ENCODE peak calls at places on chromosomes 4 and X, in five cellular contexts. N, X, D, L and C are unnamed samples.

GRCh38 chr4:81715335-81715734 is 243.6 kb upstream of the RASGEF1B start:
- DNase-seq in X (no peak), D (no peak), L (no peak), N (no peak), C (no peak)

GRCh38 chr4:185137233-185137925 is 5.7 kb upstream of the SLC25A4 start:
- DNase-seq in N (no peak), X (no peak), L (no peak), D (no peak), C (no peak)

GRCh38 chr4:95215991-95216605 is 332.7 kb downstream of the UNC5C start:
- DNase-seq in N (no peak), X (no peak), L (no peak), D (no peak), C (no peak)

GRCh38 chrX:11435568-11435967 is 142.4 kb downstream of the AMELX start:
- DNase-seq in N (peak; percentile 73), X (no peak), D (no peak), L (no peak), C (no peak)

GRCh38 chrX:68868316-68868715 is 39.5 kb downstream of the EFNB1 start:
- DNase-seq in D (no peak), N (no peak), X (no peak), L (no peak), C (no peak)

GRCh38 chrX:31397119-31397518 is 325.3 kb upstream of the FTHL17 start:
- DNase-seq in D (no peak), N (peak; percentile 74), L (no peak), X (no peak), C (no peak)

GRCh38 chrX:38965883-38966282 is 164.6 kb downstream of the MID1IP1 start:
- DNase-seq in X (no peak), N (no peak), D (no peak), L (no peak), C (no peak)

GRCh38 chrX:85992811-85993229 is 54.5 kb downstream of the CHM start:
- DNase-seq in X (no peak), N (peak; percentile 7), D (no peak), L (no peak), C (no peak)

GRCh38 chr4:115723621-115724020 is 610.2 kb upstream of the NDST4 start:
- DNase-seq in N (no peak), X (no peak), D (no peak), L (no peak), C (no peak)

GRCh38 chr4:78308517-78308916 is 243.1 kb upstream of the ANXA3 start:
- DNase-seq in X (no peak), N (no peak), L (no peak), D (no peak), C (no peak)

GRCh38 chr4:134201216-134202098 is at the start of gene PABPC4L:
- DNase-seq in X (no peak), D (peak; percentile 40), L (peak; percentile 26), N (peak; percentile 53), C (no peak)

GRCh38 chrX:154325541-154325940 is 29.9 kb downstream of the TKTL1 start:
- DNase-seq in L (no peak), X (no peak), N (peak; percentile 43), D (no peak), C (no peak)

GRCh38 chr4:16264798-16265197 is 38.5 kb upstream of the TAPT1 start:
- DNase-seq in X (no peak), L (no peak), N (peak; percentile 51), D (no peak), C (no peak)

GRCh38 chr4:5941601-5942000 is 48.7 kb upstream of the CRMP1 start:
- DNase-seq in L (no peak), N (no peak), D (no peak), X (no peak), C (no peak)

GRCh38 chr4:159107203-159107921 is 4.5 kb downstream of the RAPGEF2 start:
- DNase-seq in D (no peak), L (no peak), N (peak; percentile 12), X (no peak), C (no peak)

GRCh38 chr4:83867221-83867620 is 331.3 kb downstream of the GPAT3 start:
- DNase-seq in D (no peak), L (no peak), N (no peak), X (no peak), C (no peak)

GRCh38 chr4:86895692-86896488 is 3.7 kb upstream of the C4orf36 start:
- DNase-seq in D (peak; percentile 18), L (no peak), N (peak; percentile 66), X (no peak), C (peak; percentile 84)

GRCh38 chr4:84031401-84031800 is 467.7 kb downstream of the NKX6-1 start:
- DNase-seq in N (no peak), D (no peak), L (no peak), X (no peak), C (no peak)

GRCh38 chrX:129634541-129634940 is 20.2 kb downstream of the APLN start:
- DNase-seq in L (no peak), N (no peak), X (peak; percentile 31), D (peak; percentile 46), C (no peak)

GRCh38 chrX:102958794-102959193 is 21.7 kb downstream of the RAB40AL start:
- DNase-seq in X (no peak), L (no peak), N (peak; percentile 37), D (no peak), C (no peak)

GRCh38 chr4:112280657-112281056 is 5.0 kb downstream of the TIFA start:
- DNase-seq in X (no peak), L (no peak), N (no peak), D (no peak), C (no peak)

GRCh38 chr4:53137468-53137867 is 228.4 kb downstream of the SCFD2 start:
- DNase-seq in L (no peak), X (no peak), D (no peak), N (no peak), C (no peak)